ENCODE peak calls at places on chromosome 14, in four cellular contexts. J, M, I and F are unnamed samples.
A peak's percentile ranks its signal among the peaks of the same experiment; 100 is the strongest.

GRCh38 chr14:32307881-32308582 is 21.1 kb upstream of the AKAP6 start:
- DNase-seq in J (no peak), M (no peak), I (no peak), F (no peak)

GRCh38 chr14:20662968-20663731 is 21.2 kb upstream of the RNASE4 start:
- DNase-seq in J (peak; percentile 77), M (peak; percentile 39), I (peak; percentile 79), F (peak; percentile 76)

GRCh38 chr14:92867246-92867925 is 55.6 kb upstream of the CHGA start:
- DNase-seq in J (no peak), M (no peak), I (no peak), F (no peak)

GRCh38 chr14:53655080-53655785 is 301.4 kb downstream of the BMP4 start:
- DNase-seq in J (no peak), M (no peak), I (no peak), F (no peak)

GRCh38 chr14:85217412-85217811 is 312.5 kb upstream of the FLRT2 start:
- DNase-seq in J (no peak), M (no peak), I (no peak), F (no peak)

GRCh38 chr14:61561657-61562276 is 133.5 kb upstream of the HIF1A start:
- DNase-seq in J (no peak), M (peak; percentile 55), I (peak; percentile 93), F (no peak)

GRCh38 chr14:49294736-49295135 is 291.4 kb downstream of the RPS29 start:
- DNase-seq in J (no peak), M (no peak), I (no peak), F (no peak)

GRCh38 chr14:79476552-79476951 is 734.8 kb downstream of the DIO2 start:
- DNase-seq in J (no peak), M (no peak), I (no peak), F (no peak)

GRCh38 chr14:68730811-68731425 is 61.9 kb downstream of the ZFP36L1 start:
- DNase-seq in J (no peak), M (no peak), I (no peak), F (no peak)

GRCh38 chr14:85531594-85532391 is 1.8 kb downstream of the FLRT2 start:
- DNase-seq in J (no peak), M (peak; percentile 75), I (peak; percentile 90), F (no peak)

GRCh38 chr14:104191409-104191997 is 53.1 kb downstream of the KIF26A start:
- DNase-seq in J (no peak), M (no peak), I (no peak), F (no peak)

GRCh38 chr14:89330236-89331002 is 86.6 kb downstream of the FOXN3 start:
- DNase-seq in J (no peak), M (peak; percentile 70), I (no peak), F (no peak)

GRCh38 chr14:75979071-75979571 is 2.7 kb downstream of the TGFB3 start:
- DNase-seq in J (no peak), M (peak; percentile 24), I (peak; percentile 69), F (no peak)

GRCh38 chr14:52299692-52300278 is 14.3 kb upstream of the PTGER2 start:
- DNase-seq in J (peak; percentile 61), M (peak; percentile 38), I (no peak), F (peak; percentile 70)

GRCh38 chr14:39731912-39732311 is 299.7 kb upstream of the FBXO33 start:
- DNase-seq in J (no peak), M (no peak), I (no peak), F (no peak)

GRCh38 chr14:48725001-48725734 is 861.0 kb downstream of the RPS29 start:
- DNase-seq in J (no peak), M (no peak), I (no peak), F (no peak)

DNA sequence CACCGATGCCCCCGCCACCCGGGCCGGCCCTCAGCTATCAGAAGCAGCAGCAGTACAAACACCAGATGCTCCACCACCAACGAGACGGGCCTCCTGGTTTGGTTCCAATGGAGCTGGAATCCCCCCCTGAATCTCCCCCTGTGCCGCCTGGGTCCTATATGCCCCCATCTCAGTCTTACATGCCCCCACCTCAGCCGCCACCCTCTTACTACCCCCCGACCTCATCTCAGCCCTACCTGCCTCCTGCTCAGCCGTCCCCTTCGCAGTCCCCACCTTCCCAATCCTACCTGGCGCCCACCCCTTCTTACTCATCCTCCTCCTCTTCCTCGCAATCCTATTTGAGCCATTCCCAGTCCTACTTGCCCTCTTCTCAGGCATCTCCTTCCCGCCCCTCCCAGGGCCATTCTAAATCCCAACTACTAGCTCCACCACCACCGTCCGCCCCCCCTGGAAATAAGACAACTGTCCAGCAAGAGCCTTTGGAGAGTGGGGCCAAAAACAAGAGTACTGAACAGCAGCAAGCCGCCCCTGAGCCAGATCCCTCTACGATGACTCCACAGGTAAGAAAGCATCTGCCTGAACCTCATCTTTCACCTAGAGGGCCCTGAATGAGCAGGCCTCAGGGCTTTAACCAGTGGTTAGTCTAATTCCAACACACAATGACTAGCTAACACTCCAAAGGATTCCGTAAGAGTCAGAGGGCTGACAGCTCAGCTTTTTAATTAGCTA is 851 bp downstream of the YLPM1 start:
- DNase-seq in J (peak; percentile 10), M (peak; percentile 11), I (no peak), F (peak; percentile 29)
- H3K4me1 ChIP-seq in J (peaks cover 56% of the 10 kb centered on the region), M (peaks cover 30% of the 10 kb centered on the region), I (peaks cover 8% of the 10 kb centered on the region), F (peaks cover 61% of the 10 kb centered on the region)

DNA sequence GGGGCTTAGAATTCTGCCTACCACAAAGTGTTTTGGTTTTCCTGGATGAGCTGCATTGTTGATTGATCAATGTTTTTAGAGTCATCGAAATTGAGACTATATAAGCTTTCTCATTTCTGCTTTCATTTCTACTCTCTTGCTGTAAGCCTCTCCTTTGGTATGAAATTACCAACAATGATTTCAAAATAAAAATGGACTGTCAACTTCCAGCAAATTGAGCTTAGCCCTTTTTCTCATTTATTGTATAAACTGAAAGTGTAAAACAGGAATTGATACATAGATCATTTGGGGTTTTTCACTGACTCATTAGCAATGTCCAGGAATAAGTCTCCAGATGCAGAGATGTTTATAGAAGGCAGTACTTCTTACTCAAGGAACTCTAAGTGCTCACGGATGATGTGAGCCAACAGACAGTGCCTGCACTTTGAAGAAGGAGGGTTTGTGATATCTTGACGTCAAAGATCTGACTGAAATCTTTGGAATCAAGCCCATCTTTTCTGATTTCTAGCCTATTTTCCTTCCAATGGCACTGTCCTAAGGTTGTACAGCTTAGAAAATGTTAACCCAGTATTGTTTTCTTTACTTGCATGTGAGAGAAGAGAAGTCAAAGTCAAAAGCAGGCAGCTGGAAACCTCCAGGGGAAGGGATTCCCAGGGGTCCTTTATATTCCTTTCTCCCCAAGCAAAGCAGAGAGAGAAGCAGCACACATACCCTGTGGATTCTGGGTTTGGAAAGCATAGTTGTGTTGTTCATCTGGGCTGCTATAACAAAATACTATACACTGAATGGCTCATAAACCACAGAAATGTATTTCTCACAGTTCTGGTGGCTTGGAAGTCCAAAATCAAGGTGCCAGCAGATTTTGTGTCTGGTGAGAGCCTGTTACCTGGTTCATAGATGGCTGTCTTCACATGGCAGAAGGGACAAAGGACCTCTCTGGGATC is 19.8 kb upstream of the PCNX1 start:
- DNase-seq in J (no peak), M (no peak), I (no peak), F (no peak)
- H3K4me1 ChIP-seq in J (peaks cover 97% of the 10 kb centered on the region), M (peaks cover 7% of the 10 kb centered on the region), I (peaks cover 5% of the 10 kb centered on the region), F (peaks cover 48% of the 10 kb centered on the region)

DNA sequence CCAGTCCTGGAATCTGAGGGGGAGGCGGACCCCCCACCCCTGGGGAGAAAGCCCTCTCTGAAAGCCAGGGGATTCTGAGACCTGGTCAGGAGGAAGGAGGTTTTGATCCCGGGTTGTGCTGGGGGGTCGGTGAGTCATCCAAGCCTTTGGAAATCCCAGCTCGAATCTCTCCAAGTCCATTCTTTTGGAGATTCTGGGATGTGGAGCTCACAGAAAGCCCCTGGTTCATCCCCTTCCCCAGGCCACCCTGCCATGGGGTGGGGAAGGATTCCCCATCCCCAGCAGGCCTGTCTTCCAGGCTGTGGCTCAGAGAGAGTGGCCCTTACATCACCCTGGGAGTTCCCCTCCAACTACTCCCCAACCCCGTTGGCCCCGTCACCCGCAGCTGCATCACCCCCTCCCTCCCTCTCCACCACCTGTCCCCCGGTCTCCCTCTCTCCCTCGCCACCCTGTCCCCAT is 14.3 kb downstream of the EXOC3L4 start:
- DNase-seq in J (no peak), M (no peak), I (peak; percentile 88), F (no peak)
- H3K4me1 ChIP-seq in J (peaks cover 13% of the 10 kb centered on the region), M (peaks cover 26% of the 10 kb centered on the region), I (peaks cover 6% of the 10 kb centered on the region), F (peaks cover 6% of the 10 kb centered on the region)

DNA sequence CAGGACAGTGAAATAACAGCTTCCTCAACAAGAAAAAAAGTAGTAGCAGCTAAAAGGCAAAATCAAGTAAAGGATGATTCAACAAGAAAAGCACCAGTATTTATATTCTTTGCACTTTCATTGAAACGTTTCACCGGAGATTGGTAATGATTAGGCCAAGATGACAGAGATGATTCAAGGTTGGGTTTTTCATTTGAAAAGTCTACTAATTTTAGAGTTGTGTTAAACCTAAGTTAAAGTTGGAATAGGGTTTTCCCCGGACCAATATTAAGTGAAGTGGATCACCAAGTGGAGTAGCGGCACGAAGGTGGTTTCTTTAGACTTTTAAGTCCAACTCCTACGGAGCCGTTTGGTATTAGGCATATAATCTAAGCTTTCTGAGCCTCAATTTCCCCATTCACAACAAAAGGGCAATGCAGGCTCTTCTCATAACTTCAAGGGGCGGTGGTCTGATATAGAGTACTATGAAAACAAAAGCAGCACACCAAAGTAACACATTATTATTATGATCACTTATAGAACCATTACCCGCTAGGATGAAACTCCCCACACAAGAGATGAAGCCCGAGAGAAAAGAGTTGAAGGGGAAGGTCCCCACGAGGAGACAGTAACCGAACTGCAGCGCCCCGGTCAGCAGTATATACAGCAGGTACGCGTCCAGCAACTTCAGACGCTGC is 467 bp downstream of the DAD1 start:
- DNase-seq in J (no peak), M (no peak), I (no peak), F (no peak)
- H3K4me1 ChIP-seq in J (peaks cover 57% of the 10 kb centered on the region), M (peaks cover 7% of the 10 kb centered on the region), I (peaks cover 11% of the 10 kb centered on the region), F (peaks cover 54% of the 10 kb centered on the region)

DNA sequence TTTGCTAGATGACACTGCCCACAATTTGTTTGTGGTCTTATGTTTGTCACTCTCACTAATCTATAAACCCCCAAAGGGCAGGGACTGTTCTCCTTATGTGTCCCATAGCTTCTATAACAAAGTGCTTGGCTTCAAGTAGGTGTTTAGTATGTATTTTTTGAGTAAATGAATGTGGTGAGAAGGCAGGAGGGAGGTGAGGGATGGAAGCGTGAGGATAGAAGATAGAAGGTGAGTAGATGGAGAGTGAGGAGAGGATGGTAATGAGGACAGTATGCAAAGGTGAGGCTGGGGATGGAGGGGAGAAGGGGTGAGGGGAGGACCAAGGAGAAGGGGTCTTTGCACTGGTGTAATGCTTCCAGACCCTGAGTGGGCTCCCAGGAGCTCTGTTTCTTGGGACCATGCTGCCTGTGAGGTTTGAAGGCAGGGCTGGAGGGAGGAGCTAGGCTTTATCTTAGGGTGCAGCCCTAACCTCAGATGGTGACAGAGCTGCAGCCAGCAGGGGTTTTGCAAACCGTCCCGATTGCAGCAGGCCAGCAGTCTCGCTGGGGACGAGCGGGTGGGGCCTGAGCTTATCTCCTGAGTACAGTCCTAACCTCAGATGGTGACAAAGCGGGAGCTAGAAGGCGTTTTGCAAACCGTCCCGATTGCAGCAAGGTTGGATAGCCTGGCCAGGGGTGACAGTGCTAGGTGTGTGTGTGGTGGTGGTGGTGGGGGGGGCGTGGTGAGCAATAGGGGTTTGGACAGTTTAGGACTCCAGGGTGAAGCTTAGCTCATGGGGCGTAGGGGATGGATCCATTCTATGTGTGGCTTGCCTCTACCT is 6.5 kb downstream of the CEBPE start:
- DNase-seq in J (no peak), M (no peak), I (no peak), F (no peak)
- H3K4me1 ChIP-seq in J (peaks cover 21% of the 10 kb centered on the region), M (no peaks in the 10 kb centered on the region), I (no peaks in the 10 kb centered on the region), F (peaks cover under 1% of the 10 kb centered on the region)